ENCODE peak calls at places on chromosomes 4 and X, in ten cellular contexts. X is A549; R is fibroblast of mammary gland; W is naive thymus-derived CD4-positive, alpha-beta T cell; V is activated CD4-positive, alpha-beta T cell treated with anti-CD3 and anti-CD28 coated beads for 4 hours; J is mucosa of descending colon; D is iPS-NIHi11; A is memory B cell; K is NK-92 treated with Interleukin-12 subunit alpha and Interleukin-12 subunit beta, amount 100 ng/mL, for 24 hours; G is NCI-H1436 treated with DMSO at 0.1 percent for 48 hours. P is an unnamed sample.

GRCh38 chrX:85111347-85111746 is 107.7 kb downstream of the APOOL start:
- DNase-seq in K (no peak), X (no peak), R (peak; percentile 22), W (no peak), J (peak; percentile 44), V (no peak), D (no peak), G (peak; percentile 6), A (no peak), P (no peak)

GRCh38 chr4:17613761-17614415 is 553 bp upstream of the MED28 start:
- DNase-seq in A (peak; percentile 4), K (no peak), W (no peak), J (peak; percentile 11), G (no peak), X (no peak), R (peak; percentile 87), D (no peak), V (no peak), P (peak; percentile 39)

GRCh38 chrX:6026980-6027379 is 201.7 kb downstream of the NLGN4X start:
- DNase-seq in J (no peak), G (no peak), X (no peak), K (no peak), R (no peak), A (no peak), D (peak; percentile 2), V (no peak), W (no peak), P (no peak)

GRCh38 chr4:94759767-94760211 is 2.0 kb downstream of the BMPR1B start:
- DNase-seq in X (peak; percentile 57), J (no peak), R (no peak), K (no peak), G (no peak), W (no peak), D (no peak), A (no peak), V (no peak), P (no peak)

GRCh38 chr4:16897991-16898827 is at the start of gene LDB2:
- DNase-seq in V (no peak), X (no peak), K (no peak), J (peak; percentile 28), W (no peak), D (peak; percentile 49), A (no peak), G (no peak), R (peak; percentile 82), P (no peak)

GRCh38 chr4:100428051-100428450 is 89.8 kb downstream of the EMCN start:
- DNase-seq in X (peak; percentile 49), R (peak; percentile 83), V (no peak), K (no peak), A (no peak), G (no peak), W (no peak), D (no peak), J (no peak), P (peak; percentile 32)

GRCh38 chrX:14030248-14030592 is 528 bp upstream of the GEMIN8 start:
- DNase-seq in G (no peak), D (no peak), A (no peak), J (no peak), R (peak; percentile 69), X (no peak), K (no peak), W (peak; percentile 25), V (no peak), P (no peak)

GRCh38 chr4:153661215-153661822 is 22.8 kb upstream of the TLR2 start:
- DNase-seq in K (no peak), V (no peak), W (no peak), D (no peak), R (peak; percentile 73), J (no peak), G (no peak), X (no peak), A (no peak), P (no peak)

GRCh38 chrX:82556588-82556987 is 951.5 kb upstream of the POU3F4 start:
- DNase-seq in W (no peak), G (no peak), K (no peak), X (no peak), R (no peak), J (no peak), D (no peak), V (no peak), A (no peak), P (no peak)

GRCh38 chrX:100410083-100410590 is at the start of gene PCDH19:
- DNase-seq in R (peak; percentile 57), G (no peak), A (no peak), K (no peak), X (peak; percentile 44), D (peak; percentile 85), J (peak; percentile 47), V (no peak), W (no peak), P (peak; percentile 57)

GRCh38 chrX:148070504-148070877 is 89.4 kb downstream of the FMR1NB start:
- DNase-seq in G (no peak), A (no peak), J (no peak), X (no peak), W (no peak), K (no peak), V (no peak), D (no peak), R (no peak), P (no peak)

GRCh38 chr4:85842540-85842939 is 367.6 kb downstream of the ARHGAP24 start:
- DNase-seq in W (no peak), K (no peak), X (no peak), G (no peak), J (peak; percentile 48), A (peak; percentile 24), V (no peak), R (peak; percentile 28), D (no peak), P (no peak)

GRCh38 chrX:9327086-9327746 is 137.6 kb upstream of the TBL1X start:
- DNase-seq in A (no peak), D (no peak), W (no peak), J (no peak), G (no peak), K (no peak), V (no peak), R (no peak), X (no peak), P (no peak)

GRCh38 chrX:67780694-67781109 is 236.9 kb downstream of the AR start:
- DNase-seq in K (no peak), D (no peak), G (no peak), V (no peak), X (peak; percentile 46), W (no peak), J (peak; percentile 25), A (no peak), R (peak; percentile 96), P (peak; percentile 0)

GRCh38 chr4:118957683-118958082 is 69.0 kb downstream of the SYNPO2 start:
- DNase-seq in J (no peak), R (peak; percentile 28), X (no peak), A (no peak), G (no peak), D (no peak), K (no peak), V (no peak), W (no peak), P (no peak)

GRCh38 chr4:1399508-1400190 is 6.6 kb downstream of the NKX1-1 start:
- DNase-seq in G (no peak), D (no peak), V (no peak), J (no peak), A (no peak), K (no peak), X (no peak), R (no peak), W (no peak), P (no peak)

P was measured in RWPE1.